ENCODE peak calls at places on chromosome 18, in four cellular contexts. One of them, this sample, is unnamed.

GRCh38 chr18:80127635-80128034 is 18.6 kb downstream of the ADNP2 start:
- DNase-seq in H1: no peak
- DNase-seq in GM12878: no peak
- DNase-seq in HCT116: no peak
- DNase-seq in this sample: no peak

GRCh38 chr18:74896390-74896991 is 298.8 kb downstream of the ZNF407 start:
- DNase-seq in HCT116: peak; percentile 51
- DNase-seq in GM12878: no peak
- DNase-seq in H1: peak; percentile 48
- DNase-seq in this sample: no peak

GRCh38 chr18:36745219-36745975 is 83.4 kb downstream of the TPGS2 start:
- DNase-seq in HCT116: no peak
- DNase-seq in H1: no peak
- DNase-seq in GM12878: no peak
- DNase-seq in this sample: no peak

GRCh38 chr18:10926565-10927194 is 222.7 kb downstream of the PIEZO2 start:
- DNase-seq in HCT116: no peak
- DNase-seq in GM12878: peak; percentile 47
- DNase-seq in H1: no peak
- DNase-seq in this sample: no peak

GRCh38 chr18:36899289-36899688 is 70.4 kb downstream of the KIAA1328 start:
- DNase-seq in H1: no peak
- DNase-seq in GM12878: no peak
- DNase-seq in HCT116: peak; percentile 39
- DNase-seq in this sample: peak; percentile 56

GRCh38 chr18:58078889-58079573 is 35.0 kb downstream of the NEDD4L start:
- DNase-seq in GM12878: no peak
- DNase-seq in H1: no peak
- DNase-seq in HCT116: no peak
- DNase-seq in this sample: peak; percentile 84

GRCh38 chr18:26089247-26090129 is 925 bp downstream of the SS18 start:
- DNase-seq in HCT116: no peak
- DNase-seq in GM12878: no peak
- DNase-seq in H1: peak; percentile 76
- DNase-seq in this sample: peak; percentile 29

GRCh38 chr18:53745228-53745967 is 479.1 kb downstream of the MBD2 start:
- DNase-seq in GM12878: no peak
- DNase-seq in HCT116: no peak
- DNase-seq in H1: no peak
- DNase-seq in this sample: no peak

GRCh38 chr18:44096016-44096415 is 584.7 kb upstream of the SETBP1 start:
- DNase-seq in HCT116: no peak
- DNase-seq in GM12878: no peak
- DNase-seq in H1: no peak
- DNase-seq in this sample: no peak

GRCh38 chr18:38940863-38941531 is 1375.4 kb upstream of the CELF4 start:
- DNase-seq in HCT116: peak; percentile 77
- DNase-seq in GM12878: peak; percentile 99
- DNase-seq in H1: no peak
- DNase-seq in this sample: no peak

GRCh38 chr18:66558773-66559172 is 45.1 kb downstream of the CDH19 start:
- DNase-seq in GM12878: no peak
- DNase-seq in HCT116: no peak
- DNase-seq in H1: no peak
- DNase-seq in this sample: no peak

GRCh38 chr18:25180974-25181373 is 171.0 kb downstream of the ZNF521 start:
- DNase-seq in HCT116: no peak
- DNase-seq in H1: no peak
- DNase-seq in GM12878: no peak
- DNase-seq in this sample: no peak

GRCh38 chr18:31233550-31234306 is 71.1 kb upstream of the DSC1 start:
- DNase-seq in GM12878: no peak
- DNase-seq in H1: no peak
- DNase-seq in HCT116: no peak
- DNase-seq in this sample: no peak

GRCh38 chr18:63553117-63553516 is 10.9 kb downstream of the SERPINB12 start:
- DNase-seq in GM12878: no peak
- DNase-seq in H1: no peak
- DNase-seq in HCT116: peak; percentile 15
- DNase-seq in this sample: no peak

GRCh38 chr18:26655614-26656400 is 107.5 kb upstream of the KCTD1 start:
- DNase-seq in GM12878: no peak
- DNase-seq in H1: peak; percentile 78
- DNase-seq in HCT116: no peak
- DNase-seq in this sample: no peak

GRCh38 chr18:69969491-69969890 is 21.8 kb upstream of the CD226 start:
- DNase-seq in GM12878: no peak
- DNase-seq in H1: no peak
- DNase-seq in HCT116: no peak
- DNase-seq in this sample: no peak

GRCh38 chr18:75003764-75004690 is 204.9 kb downstream of the PTGR3 start:
- DNase-seq in HCT116: no peak
- DNase-seq in GM12878: no peak
- DNase-seq in H1: no peak
- DNase-seq in this sample: no peak

GRCh38 chr18:65429601-65430000 is 321.2 kb upstream of the CDH7 start:
- DNase-seq in GM12878: no peak
- DNase-seq in HCT116: no peak
- DNase-seq in H1: no peak
- DNase-seq in this sample: no peak

GRCh38 chr18:27656167-27656778 is 471.2 kb upstream of the CHST9 start:
- DNase-seq in HCT116: no peak
- DNase-seq in H1: no peak
- DNase-seq in GM12878: peak; percentile 16
- DNase-seq in this sample: no peak

GRCh38 chr18:75247041-75247551 is 36.5 kb downstream of the TSHZ1 start:
- DNase-seq in H1: no peak
- DNase-seq in GM12878: no peak
- DNase-seq in HCT116: no peak
- DNase-seq in this sample: no peak

GRCh38 chr18:79019876-79020275 is 40.3 kb downstream of the SALL3 start:
- DNase-seq in H1: no peak
- DNase-seq in GM12878: no peak
- DNase-seq in HCT116: no peak
- DNase-seq in this sample: no peak

GRCh38 chr18:47968721-47969120 is 38.3 kb upstream of the SMAD2 start:
- DNase-seq in HCT116: no peak
- DNase-seq in GM12878: no peak
- DNase-seq in H1: no peak
- DNase-seq in this sample: no peak

GRCh38 chr18:47975105-47975504 is 44.6 kb upstream of the SMAD2 start:
- DNase-seq in H1: no peak
- DNase-seq in HCT116: no peak
- DNase-seq in GM12878: no peak
- DNase-seq in this sample: no peak

GRCh38 chr18:47968006-47968676 is 37.7 kb upstream of the SMAD2 start:
- DNase-seq in H1: no peak
- DNase-seq in GM12878: no peak
- DNase-seq in HCT116: no peak
- DNase-seq in this sample: no peak

GRCh38 chr18:47969851-47970250 is 39.4 kb upstream of the SMAD2 start:
- DNase-seq in GM12878: no peak
- DNase-seq in HCT116: no peak
- DNase-seq in H1: no peak
- DNase-seq in this sample: peak; percentile 14

GRCh38 chr18:47970664-47971523 is 40.4 kb upstream of the SMAD2 start:
- DNase-seq in HCT116: no peak
- DNase-seq in H1: no peak
- DNase-seq in GM12878: no peak
- DNase-seq in this sample: no peak
- H4K20me1 ChIP-seq in HCT116: no peaks in the 10 kb centered on the region
- H4K20me1 ChIP-seq in H1: no peaks in the 10 kb centered on the region
- H4K20me1 ChIP-seq in GM12878: no peaks in the 10 kb centered on the region
- H4K20me1 ChIP-seq in this sample: no peaks in the 10 kb centered on the region

DNA sequence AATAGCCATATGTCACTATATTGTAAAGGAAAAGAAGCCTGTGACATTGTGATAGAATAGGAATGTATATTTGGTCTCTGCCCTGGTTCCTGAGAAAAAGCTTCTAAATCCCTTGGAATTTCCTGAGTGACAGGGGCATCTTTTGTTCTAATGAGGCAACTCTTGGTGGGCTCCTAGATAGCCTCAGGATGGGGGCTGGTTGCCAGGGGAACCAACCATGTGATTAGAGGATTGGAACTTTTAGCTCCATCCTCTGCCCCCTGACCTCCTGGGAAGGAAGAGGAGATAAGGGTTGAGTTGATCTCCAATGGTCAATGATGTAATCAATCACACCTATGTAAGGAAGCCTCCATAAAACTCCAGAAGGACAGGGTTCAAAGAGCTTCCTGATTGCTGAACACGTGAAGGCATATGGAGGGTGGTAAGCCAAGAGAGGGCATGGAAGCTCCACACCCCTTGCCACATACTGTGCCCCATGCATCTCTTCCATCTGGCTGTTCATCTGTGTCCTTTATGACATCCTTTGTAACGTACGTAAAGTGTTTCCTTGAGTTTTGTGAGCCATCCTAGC is 2.9 kb upstream of the ME2 start:
- DNase-seq in H1: no peak
- DNase-seq in GM12878: no peak
- DNase-seq in HCT116: no peak
- DNase-seq in this sample: no peak
- TF ChIP-seq EGR1 in H1: no peak
- TF ChIP-seq EGR1 in GM12878: no peak
- TF ChIP-seq EGR1 in HCT116: no peak
- TF ChIP-seq EGR1 in this sample: no peak

DNA sequence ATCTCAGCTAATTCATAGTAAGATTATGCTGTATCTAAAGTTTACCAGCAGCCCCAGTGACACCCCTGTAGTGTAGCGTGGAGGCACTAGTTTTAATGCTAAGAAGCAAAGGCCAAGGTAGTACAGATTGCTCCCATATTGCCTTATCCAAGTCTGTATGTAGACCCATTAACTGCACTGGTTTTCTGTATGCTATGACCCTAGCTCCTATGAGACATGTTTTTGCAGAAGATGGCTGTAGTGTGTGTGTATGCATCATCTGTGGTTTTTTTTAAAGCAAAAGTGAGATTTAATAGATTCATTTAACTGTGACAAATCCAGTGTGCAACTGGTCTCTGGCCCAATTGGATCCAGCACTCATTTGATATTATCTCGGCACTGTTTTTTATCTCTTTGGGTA is 86.5 kb downstream of the HAUS1 start:
- DNase-seq in GM12878: no peak
- DNase-seq in H1: no peak
- DNase-seq in HCT116: no peak
- DNase-seq in this sample: no peak
- H4K20me1 ChIP-seq in GM12878: no peaks in the 10 kb centered on the region
- H4K20me1 ChIP-seq in H1: no peaks in the 10 kb centered on the region
- H4K20me1 ChIP-seq in HCT116: no peaks in the 10 kb centered on the region
- H4K20me1 ChIP-seq in this sample: peaks cover 3% of the 10 kb centered on the region

GRCh38 chr18:34314847-34315246 is 90.1 kb upstream of the NOL4 start:
- DNase-seq in H1: no peak
- DNase-seq in GM12878: no peak
- DNase-seq in HCT116: no peak
- DNase-seq in this sample: no peak
- TF ChIP-seq EGR1 in H1: no peak
- TF ChIP-seq EGR1 in GM12878: no peak
- TF ChIP-seq EGR1 in HCT116: no peak
- TF ChIP-seq EGR1 in this sample: no peak